ENCODE peak calls at places on chromosomes 2 and 18, in four cellular contexts. P, G, O and Y are unnamed samples.

GRCh38 chr2:233251306-233252116 is at the start of gene ATG16L1:
- DNase-seq in G (peak; percentile 96), P (peak; percentile 94), O (peak; percentile 73), Y (peak; percentile 90)

GRCh38 chr18:40935423-40935822 is 1019.6 kb upstream of the PIK3C3 start:
- DNase-seq in O (peak; percentile 4), P (peak; percentile 7), G (peak; percentile 35), Y (no peak)

GRCh38 chr2:82340578-82341053 is 2036.1 kb upstream of the LRRTM1 start:
- DNase-seq in G (no peak), O (no peak), P (no peak), Y (no peak)

GRCh38 chr2:88057437-88057844 is 1.9 kb upstream of the KRCC1 start:
- DNase-seq in P (peak; percentile 74), G (no peak), O (no peak), Y (no peak)

GRCh38 chr2:199627417-199627816 is 169.7 kb upstream of the SATB2 start:
- DNase-seq in G (no peak), P (no peak), O (no peak), Y (no peak)

GRCh38 chr18:25873833-25874232 is 216.6 kb downstream of the SS18 start:
- DNase-seq in G (no peak), O (no peak), P (no peak), Y (no peak)

GRCh38 chr18:63237911-63238710 is 81.5 kb downstream of the BCL2 start:
- DNase-seq in G (peak; percentile 67), O (no peak), P (no peak), Y (peak; percentile 31)

GRCh38 chr2:70087703-70088507 is 628 bp downstream of the PCBP1 start:
- DNase-seq in O (no peak), G (peak; percentile 64), P (peak; percentile 72), Y (no peak)

GRCh38 chr2:149375801-149376349 is 45.5 kb downstream of the LYPD6 start:
- DNase-seq in O (no peak), G (no peak), P (no peak), Y (no peak)

GRCh38 chr2:111883661-111884591 is at the start of gene ANAPC1:
- DNase-seq in P (peak; percentile 87), O (peak; percentile 67), G (peak; percentile 85), Y (peak; percentile 61)

GRCh38 chr2:24676493-24676892 is 116.7 kb downstream of the PTRHD1 start:
- DNase-seq in G (no peak), P (no peak), O (no peak), Y (no peak)

GRCh38 chr2:137857871-137858270 is 106.4 kb upstream of the HNMT start:
- DNase-seq in O (no peak), P (no peak), G (no peak), Y (no peak)

GRCh38 chr2:2657121-2657962 is 326.3 kb upstream of the MYT1L start:
- DNase-seq in G (no peak), P (no peak), O (no peak), Y (no peak)

GRCh38 chr18:52723456-52724065 is 383.6 kb downstream of the DCC start:
- DNase-seq in G (no peak), O (no peak), P (no peak), Y (no peak)
- TF ChIP-seq ZBTB33 in G (no peak), O (no peak), P (no peak), Y (no peak)

GRCh38 chr2:27263287-27264252 is 723 bp upstream of the SLC30A3 start:
- DNase-seq in P (no peak), G (no peak), O (no peak), Y (no peak)

GRCh38 chr2:27264253-27264752 is 1.5 kb upstream of the SLC30A3 start:
- DNase-seq in G (no peak), P (no peak), O (no peak), Y (no peak)

GRCh38 chr2:27261926-27262298 is 935 bp downstream of the SLC30A3 start:
- DNase-seq in G (no peak), O (no peak), P (no peak), Y (no peak)

GRCh38 chr2:27262379-27263286 is at the start of gene SLC30A3:
- DNase-seq in P (peak; percentile 94), G (no peak), O (no peak), Y (peak; percentile 44)

DNA sequence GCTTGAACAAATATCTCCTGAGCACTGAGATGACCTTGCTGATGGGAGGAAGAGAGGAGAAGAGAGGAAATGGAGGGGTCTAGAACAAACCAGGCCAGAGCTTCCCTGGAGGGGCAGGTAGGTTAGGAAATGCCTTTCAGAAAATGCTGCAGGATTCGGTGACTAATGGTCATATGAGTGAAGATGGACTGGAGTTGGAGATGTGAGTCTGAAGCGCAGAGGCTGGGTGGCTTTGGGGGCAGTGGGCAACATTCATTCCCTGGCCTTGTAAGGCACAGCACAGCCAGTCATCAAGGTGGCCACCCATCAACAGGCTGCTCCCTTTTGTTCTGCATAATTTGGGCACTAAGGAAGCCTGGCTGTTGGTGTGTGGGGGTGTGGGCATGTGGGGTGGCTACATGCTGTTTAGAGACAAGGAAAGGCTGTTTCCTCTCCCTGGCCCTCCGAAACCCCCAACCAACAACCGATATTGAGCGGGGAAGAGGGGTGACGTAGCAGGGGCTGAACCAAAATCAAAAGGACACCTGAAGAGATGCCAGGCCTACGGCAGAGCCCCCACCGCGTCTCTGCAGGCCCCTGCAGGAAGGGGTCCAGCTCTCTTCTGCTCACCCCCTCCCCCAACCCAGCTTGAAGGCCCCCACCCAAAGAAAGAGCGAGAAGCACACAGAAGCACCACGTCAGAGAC is 1.5 kb downstream of the SLC30A3 start:
- DNase-seq in P (no peak), O (no peak), G (no peak), Y (no peak)
- TF ChIP-seq EZH2 in P (no peak), O (no peak), G (peak; percentile 55), Y (no peak)

GRCh38 chr2:135664623-135665068 is 77.0 kb upstream of the UBXN4 start:
- DNase-seq in G (no peak), O (peak; percentile 44), P (no peak), Y (no peak)

GRCh38 chr2:135663148-135663700 is 78.4 kb upstream of the UBXN4 start:
- DNase-seq in O (no peak), G (no peak), P (no peak), Y (no peak)

GRCh38 chr2:135657806-135658582 is 83.7 kb upstream of the UBXN4 start:
- DNase-seq in O (peak; percentile 38), P (no peak), G (no peak), Y (no peak)

GRCh38 chr2:135667045-135667444 is 74.6 kb upstream of the UBXN4 start:
- DNase-seq in G (no peak), P (no peak), O (no peak), Y (no peak)

DNA sequence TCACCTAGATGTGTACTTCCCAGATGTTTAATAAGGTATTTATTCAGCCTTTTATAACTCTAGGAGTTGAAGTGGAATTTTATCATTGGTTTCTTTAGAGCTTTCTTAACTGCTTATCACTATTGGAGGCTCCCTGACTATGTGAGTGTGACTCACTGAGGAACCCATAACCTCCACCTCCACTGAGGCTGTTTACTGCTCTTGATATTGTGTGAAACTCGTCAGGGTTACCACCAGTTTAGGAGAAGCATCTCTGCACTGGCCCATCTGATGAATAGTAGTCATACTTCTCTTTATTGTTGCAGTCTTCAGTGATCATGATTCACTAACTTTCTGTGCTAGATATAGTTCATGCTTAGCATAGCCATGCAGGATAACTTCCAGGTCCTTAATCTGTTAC is 79.6 kb upstream of the UBXN4 start:
- DNase-seq in P (no peak), O (no peak), G (no peak), Y (no peak)
- TF ChIP-seq ZBTB33 in P (no peak), O (no peak), G (no peak), Y (no peak)

DNA sequence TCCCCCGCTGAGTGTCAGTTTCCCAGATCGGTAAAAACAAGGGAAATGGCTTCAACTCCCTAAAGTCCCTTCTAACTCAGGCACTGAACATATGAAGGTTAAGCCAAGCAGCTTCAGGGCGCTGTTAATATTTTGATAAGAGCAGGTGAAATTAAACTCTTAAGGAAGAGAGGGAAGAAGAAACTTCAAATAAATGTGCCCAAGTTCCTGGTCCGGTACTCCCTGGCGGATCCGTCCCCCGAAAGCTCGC is 564 bp downstream of the TRABD2A start:
- DNase-seq in G (no peak), P (no peak), O (no peak), Y (no peak)
- TF ChIP-seq EZH2 in G (no peak), P (no peak), O (no peak), Y (no peak)

GRCh38 chr2:102606353-102606752 is 13.0 kb upstream of the SLC9A2 start:
- DNase-seq in O (no peak), G (no peak), P (no peak), Y (no peak)
- TF ChIP-seq ZBTB33 in O (no peak), G (no peak), P (no peak), Y (no peak)